ENCODE peak calls at places on chromosomes 2 and 18, in five cellular contexts. H, A, O, F and S are unnamed samples.

GRCh38 chr2:31505133-31505532 is 75.6 kb downstream of the SRD5A2 start:
- DNase-seq in A (no peak), H (no peak), O (no peak), F (no peak), S (no peak)

GRCh38 chr2:37324786-37325624 is at the start of gene PRKD3:
- DNase-seq in F (peak), A (no peak), O (peak), H (peak), S (peak)

GRCh38 chr2:201969938-201970785 is 63.5 kb upstream of the FZD7 start:
- DNase-seq in F (no peak), H (no peak), A (no peak), O (no peak), S (no peak)

GRCh38 chr2:220891405-220891804 is 680.7 kb downstream of the EPHA4 start:
- DNase-seq in H (no peak), A (no peak), F (no peak), O (peak), S (no peak)

GRCh38 chr18:56470679-56471345 is 167.6 kb downstream of the TXNL1 start:
- DNase-seq in F (no peak), H (no peak), O (no peak), A (peak), S (no peak)

GRCh38 chr2:68031546-68032160 is 31.2 kb downstream of the C1D start:
- DNase-seq in F (no peak), A (no peak), H (no peak), O (peak), S (no peak)

GRCh38 chr2:105771841-105772240 is 27.1 kb downstream of the NCK2 start:
- DNase-seq in H (no peak), A (no peak), O (no peak), F (no peak), S (no peak)

GRCh38 chr18:55272510-55273243 is 313.4 kb upstream of the CCDC68 start:
- DNase-seq in F (no peak), H (no peak), O (no peak), A (no peak), S (no peak)

GRCh38 chr2:214577769-214578168 is 166.9 kb downstream of the VWC2L start:
- DNase-seq in O (no peak), F (no peak), H (no peak), A (no peak), S (no peak)

GRCh38 chr2:16635796-16636699 is 29.6 kb downstream of the CYRIA start:
- DNase-seq in O (no peak), H (no peak), F (no peak), A (no peak), S (no peak)

GRCh38 chr2:39065616-39066015 is 55.2 kb downstream of the SOS1 start:
- DNase-seq in H (no peak), F (no peak), A (no peak), O (no peak), S (no peak)

GRCh38 chr2:44686561-44686960 is 254.9 kb upstream of the SIX3 start:
- DNase-seq in H (no peak), O (peak), A (no peak), F (no peak), S (no peak)

GRCh38 chr2:194301946-194302345 is 1355.1 kb upstream of the SLC39A10 start:
- DNase-seq in A (no peak), F (no peak), H (no peak), O (no peak), S (no peak)

GRCh38 chr2:19505199-19506136 is 147.0 kb upstream of the OSR1 start:
- DNase-seq in F (no peak), H (no peak), A (no peak), O (no peak), S (no peak)

GRCh38 chr2:5121677-5122076 is 570.5 kb upstream of the SOX11 start:
- DNase-seq in O (no peak), A (no peak), H (no peak), F (no peak), S (no peak)

GRCh38 chr2:234191819-234192407 is 141.4 kb downstream of the SPP2 start:
- DNase-seq in A (no peak), H (no peak), F (no peak), O (peak), S (peak)

GRCh38 chr2:41966431-41966893 is 81.4 kb upstream of the PKDCC start:
- DNase-seq in O (peak), H (peak), A (peak), F (peak), S (peak)

GRCh38 chr2:134367915-134368911 is 114.3 kb downstream of the MGAT5 start:
- DNase-seq in O (no peak), H (no peak), A (no peak), F (no peak), S (no peak)

GRCh38 chr2:38622210-38622609 is 19.5 kb upstream of the HNRNPLL start:
- DNase-seq in H (no peak), O (no peak), F (no peak), A (no peak), S (no peak)

GRCh38 chr2:2484301-2484700 is 153.2 kb upstream of the MYT1L start:
- DNase-seq in O (no peak), F (no peak), A (no peak), H (no peak), S (no peak)

GRCh38 chr18:35444636-35445035 is 53.1 kb downstream of the INO80C start:
- DNase-seq in F (no peak), A (no peak), O (no peak), H (no peak), S (no peak)

GRCh38 chr2:227326783-227327182 is 1.7 kb downstream of the MFF start:
- DNase-seq in A (no peak), H (no peak), F (no peak), O (no peak), S (no peak)

GRCh38 chr18:76208632-76209308 is 286.3 kb downstream of the ZNF516 start:
- DNase-seq in H (no peak), A (no peak), O (no peak), F (no peak), S (no peak)

GRCh38 chr18:49846718-49847470 is 33.6 kb upstream of the ACAA2 start:
- DNase-seq in O (no peak), H (no peak), A (no peak), F (no peak), S (no peak)

GRCh38 chr2:105610444-105611327 is 134.0 kb upstream of the NCK2 start:
- DNase-seq in O (no peak), H (no peak), A (no peak), F (no peak), S (no peak)

GRCh38 chr2:216015722-216016464 is 2.5 kb upstream of the MREG start:
- DNase-seq in O (no peak), A (no peak), H (no peak), F (no peak), S (no peak)

GRCh38 chr2:132448771-132449170 is 32.2 kb downstream of the GPR39 start:
- DNase-seq in A (no peak), H (no peak), O (no peak), F (no peak), S (peak)

GRCh38 chr2:807300-807699 is 130.1 kb upstream of the TMEM18 start:
- DNase-seq in A (no peak), H (no peak), F (no peak), O (no peak), S (no peak)

GRCh38 chr2:95297088-95297487 is at the start of gene KCNIP3:
- DNase-seq in A (no peak), O (no peak), H (no peak), F (no peak), S (no peak)

GRCh38 chr2:124024491-124025348 is at the start of gene CNTNAP5:
- DNase-seq in A (peak), O (no peak), F (no peak), H (no peak), S (peak)

GRCh38 chr2:165533331-165533730 is 63.8 kb downstream of the CSRNP3 start:
- DNase-seq in A (no peak), F (no peak), O (no peak), H (no peak), S (no peak)

GRCh38 chr18:47754311-47755101 is 176.0 kb downstream of the SMAD2 start:
- DNase-seq in H (no peak), A (no peak), F (no peak), O (peak), S (no peak)

GRCh38 chr18:55927831-55928230 is 339.8 kb upstream of the TCF4 start:
- DNase-seq in O (no peak), A (no peak), F (no peak), H (no peak), S (no peak)

GRCh38 chr2:111667542-111668273 is 216.3 kb downstream of the ANAPC1 start:
- DNase-seq in A (peak), H (peak), O (no peak), F (no peak), S (no peak)
- TF ChIP-seq CTCF in A (peak), H (peak), O (peak), F (peak), S (peak)

GRCh38 chr2:12716250-12717190 is at the start of gene TRIB2:
- DNase-seq in H (peak), O (peak), F (peak), A (peak), S (peak)
- TF ChIP-seq POLR2A in H (peak), O (no peak), F (peak), A (peak), S (no peak)

DNA sequence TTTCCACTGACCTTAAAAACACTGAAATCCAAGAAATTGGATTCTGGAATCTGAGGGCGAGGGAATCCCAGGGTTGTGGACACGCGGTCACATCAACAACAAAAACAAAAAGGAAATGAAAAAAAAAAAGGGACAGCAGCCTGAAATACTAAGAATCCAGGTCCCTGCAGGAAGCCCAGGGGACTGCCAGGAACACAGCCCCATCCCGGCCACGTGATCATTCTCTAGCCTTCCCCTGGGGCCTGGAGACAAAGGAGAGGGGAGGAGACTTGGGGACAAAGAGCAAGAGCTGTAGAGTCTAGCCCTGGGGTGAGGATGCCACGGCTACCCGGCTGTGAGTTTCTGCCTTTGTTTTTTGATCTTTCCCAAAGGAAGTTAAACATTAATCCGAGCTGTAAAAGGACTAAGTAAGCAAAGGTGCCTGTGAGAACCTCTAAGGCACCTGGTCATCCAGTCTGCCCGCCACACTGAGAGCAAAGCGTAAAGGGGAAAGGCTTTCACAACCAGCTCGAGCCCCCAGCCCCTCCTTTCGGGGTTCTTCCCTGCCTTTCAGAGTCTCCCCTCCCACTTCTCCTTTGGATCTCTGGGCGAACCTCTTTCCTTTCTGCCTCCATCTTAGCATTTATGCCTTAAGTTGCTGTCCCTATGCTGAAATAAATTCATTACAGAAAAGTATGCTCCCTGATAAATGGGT is 57.9 kb upstream of the MSH2 start:
- DNase-seq in O (peak), F (peak), H (peak), A (peak), S (peak)
- TF ChIP-seq CTCF in O (no peak), F (no peak), H (no peak), A (peak), S (peak)

GRCh38 chr2:120312861-120313694 is 32.9 kb upstream of the INHBB start:
- DNase-seq in H (peak), F (peak), A (peak), O (peak), S (peak)
- TF ChIP-seq POLR2A in H (no peak), F (no peak), A (no peak), O (no peak), S (no peak)

GRCh38 chr2:75194184-75194868 is 5.0 kb downstream of the TACR1 start:
- DNase-seq in F (no peak), A (no peak), O (no peak), H (no peak), S (no peak)
- TF ChIP-seq CTCF in F (no peak), A (no peak), O (no peak), H (no peak), S (no peak)

GRCh38 chr2:156399950-156400703 is 36.1 kb upstream of the GPD2 start:
- DNase-seq in H (peak), F (peak), O (peak), A (peak), S (peak)
- TF ChIP-seq POLR2A in H (peak), F (no peak), O (no peak), A (no peak), S (peak)

DNA sequence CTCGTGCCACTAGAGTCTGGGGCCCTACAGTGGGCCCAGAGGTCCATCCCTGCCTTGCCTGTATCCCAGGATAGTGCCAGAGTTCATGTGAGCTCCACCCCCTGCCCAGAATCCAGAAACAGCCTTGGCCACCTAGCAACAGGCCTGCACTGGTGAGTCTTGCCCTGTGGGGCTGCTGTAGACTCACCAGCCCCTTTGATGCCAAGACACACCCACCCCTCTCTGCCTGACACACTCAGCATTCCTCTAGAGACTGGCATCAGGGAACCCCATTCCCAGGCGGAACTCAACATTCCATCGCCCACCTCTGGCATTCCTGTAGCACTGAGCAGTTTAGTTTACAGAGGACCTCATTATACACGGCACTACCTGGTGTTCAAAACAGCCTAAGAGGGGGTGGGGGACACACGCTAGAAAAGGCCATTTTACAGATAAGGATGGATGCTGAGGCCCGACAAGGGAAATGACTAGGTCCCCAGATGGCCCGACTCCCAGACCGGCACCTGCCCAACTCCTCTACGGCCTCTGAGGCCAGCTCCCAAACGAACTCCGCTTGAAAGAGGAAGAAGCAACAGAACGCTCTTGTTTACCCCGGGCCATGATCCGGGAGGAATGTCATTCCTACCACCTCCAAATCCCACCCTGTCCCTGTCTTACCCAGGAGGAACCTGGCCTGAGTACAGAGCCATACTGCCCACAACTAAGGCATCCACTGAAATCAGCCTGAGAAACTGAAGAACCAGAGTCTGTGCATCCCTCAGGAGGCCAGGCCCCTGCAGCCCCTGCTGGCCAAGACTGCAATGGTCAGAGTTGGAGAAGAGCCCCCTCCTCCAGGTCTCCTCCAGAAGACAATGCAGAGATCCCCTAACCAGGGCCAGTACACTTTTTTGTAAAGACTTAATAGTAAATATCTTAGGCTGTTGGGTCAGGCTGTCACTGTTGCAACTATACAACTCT is 180.2 kb downstream of the TNS1 start:
- DNase-seq in H (no peak), A (no peak), O (no peak), F (no peak), S (peak)
- TF ChIP-seq CTCF in H (no peak), A (no peak), O (no peak), F (no peak), S (no peak)